ENCODE peak calls at places on chromosomes 6 and 20, in five cellular contexts. S is H9, T is neuronal stem cell, Z is H1, C is mesenchymal stem cell. P is an unnamed sample. For H3K4me1, the result is how much of the 10 kb centered on the place peaks cover.

GRCh38 chr6:131923356-131923755 is 27.8 kb downstream of the CCN2 start:
- DNase-seq in S (peak), T (peak), Z (no peak), C (peak), P (peak)

GRCh38 chr20:62860391-62860923 is 1.2 kb downstream of the TCFL5 start:
- DNase-seq in S (no peak), T (no peak), Z (no peak), C (peak), P (no peak)

GRCh38 chr6:39251406-39251805 is 22.1 kb upstream of the KCNK5 start:
- DNase-seq in S (no peak), T (no peak), Z (no peak), C (no peak), P (no peak)

GRCh38 chr6:132443206-132443605 is 41.9 kb upstream of the MOXD1 start:
- DNase-seq in S (no peak), T (no peak), Z (no peak), C (peak), P (peak)

GRCh38 chr6:9398794-9399373 is 963.5 kb upstream of the SLC35B3 start:
- DNase-seq in S (no peak), T (no peak), Z (no peak), C (no peak), P (no peak)

GRCh38 chr20:21693322-21693721 is 12.1 kb upstream of the PAX1 start:
- DNase-seq in S (peak), T (no peak), Z (no peak), C (no peak), P (peak)

GRCh38 chr6:14502551-14502950 is 385.0 kb downstream of the CD83 start:
- DNase-seq in S (no peak), T (no peak), Z (no peak), C (no peak), P (no peak)

GRCh38 chr6:45118684-45119230 is 209.4 kb upstream of the RUNX2 start:
- DNase-seq in S (no peak), T (no peak), Z (no peak), C (no peak), P (no peak)

GRCh38 chr6:35552285-35552917 is 39.7 kb upstream of the TULP1 start:
- DNase-seq in S (peak), T (no peak), Z (peak), C (peak), P (peak)

GRCh38 chr6:137823826-137824501 is 43.1 kb upstream of the TNFAIP3 start:
- DNase-seq in S (no peak), T (no peak), Z (no peak), C (peak), P (peak)

GRCh38 chr6:137870286-137870685 is 3.2 kb downstream of the TNFAIP3 start:
- DNase-seq in S (no peak), T (no peak), Z (no peak), C (no peak), P (no peak)

GRCh38 chr6:132962936-132963579 is 148.7 kb downstream of the RPS12 start:
- DNase-seq in S (peak), T (peak), Z (peak), C (peak), P (peak)

GRCh38 chr6:52904562-52905279 is 4.8 kb downstream of the GSTA3 start:
- DNase-seq in S (peak), T (no peak), Z (no peak), C (no peak), P (peak)

GRCh38 chr6:157792671-157793070 is 30.4 kb upstream of the SNX9 start:
- DNase-seq in S (no peak), T (no peak), Z (no peak), C (no peak), P (no peak)

GRCh38 chr6:36120979-36121706 is 9.2 kb upstream of the MAPK13 start:
- DNase-seq in S (no peak), T (no peak), Z (no peak), C (peak), P (peak)

GRCh38 chr6:32835167-32835893 is 3.2 kb downstream of the TAP2 start:
- DNase-seq in S (no peak), T (no peak), Z (no peak), C (no peak), P (peak)

GRCh38 chr6:153301602-153302001 is 170.5 kb upstream of the RGS17 start:
- DNase-seq in S (peak), T (no peak), Z (no peak), C (peak), P (no peak)

GRCh38 chr6:13422601-13423247 is 64.7 kb downstream of the GFOD1 start:
- DNase-seq in S (peak), T (peak), Z (peak), C (peak), P (no peak)

GRCh38 chr20:1661542-1662299 is 4.1 kb upstream of the SIRPG start:
- DNase-seq in S (no peak), T (no peak), Z (no peak), C (no peak), P (no peak)

GRCh38 chr20:10812738-10813327 is 139.0 kb upstream of the JAG1 start:
- DNase-seq in S (no peak), T (no peak), Z (no peak), C (no peak), P (no peak)

GRCh38 chr20:15561707-15562106 is 1011.5 kb downstream of the KIF16B start:
- DNase-seq in S (no peak), T (no peak), Z (no peak), C (peak), P (no peak)
- H3K4me1 ChIP-seq in S (under half), T (under half), Z (under half), C (under half), P (under half)

DNA sequence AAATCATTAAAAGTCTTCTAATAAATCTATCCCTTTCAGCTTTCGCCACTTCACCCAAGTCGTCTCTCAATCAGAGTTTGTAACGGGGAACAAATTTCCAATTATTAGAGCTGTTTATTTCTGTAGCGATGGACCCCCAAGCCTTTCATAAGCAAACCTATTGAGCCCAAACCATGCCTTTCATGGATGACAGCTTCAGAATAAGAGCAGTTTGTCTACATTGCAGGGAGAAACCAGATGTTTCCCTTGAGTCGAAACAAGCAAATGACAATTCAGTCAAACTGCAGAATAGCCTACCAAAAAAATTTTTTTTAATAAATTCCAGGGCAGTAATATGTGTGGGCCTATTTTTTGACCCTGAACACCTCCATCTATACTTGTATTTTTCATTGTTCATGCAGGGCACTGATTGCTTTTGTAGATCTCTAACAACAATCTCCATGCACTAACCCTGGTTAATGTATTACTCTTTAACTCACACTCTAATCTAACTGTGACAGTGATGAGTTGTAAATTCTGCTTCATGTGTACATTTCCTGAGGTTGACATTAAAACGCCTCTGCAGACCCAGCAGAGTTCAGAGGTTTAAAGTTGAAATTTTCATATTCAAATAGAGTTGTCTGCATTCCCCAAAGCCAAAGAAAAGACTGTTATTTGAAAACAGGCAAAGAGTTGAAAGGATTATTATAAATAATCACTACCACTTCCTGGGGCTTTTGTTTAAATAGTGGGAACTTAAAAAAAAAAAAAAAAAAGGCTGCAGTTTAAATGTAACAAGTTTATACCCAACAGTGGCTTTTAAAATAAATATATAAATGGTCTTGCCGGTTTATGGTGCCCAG is 64.5 kb downstream of the ATP9A start:
- DNase-seq in S (no peak), T (no peak), Z (no peak), C (peak), P (no peak)
- H2BK12ac ChIP-seq in S (no peak), T (no peak), Z (no peak), C (no peak), P (no peak)

GRCh38 chr6:40389176-40389767 is 197.9 kb downstream of the LRFN2 start:
- DNase-seq in S (no peak), T (no peak), Z (no peak), C (no peak), P (no peak)

GRCh38 chr6:40383348-40384115 is 203.6 kb downstream of the LRFN2 start:
- DNase-seq in S (no peak), T (no peak), Z (no peak), C (no peak), P (no peak)

GRCh38 chr6:40387871-40388264 is 199.3 kb downstream of the LRFN2 start:
- DNase-seq in S (no peak), T (no peak), Z (no peak), C (no peak), P (no peak)

GRCh38 chr6:40387127-40387870 is 199.9 kb downstream of the LRFN2 start:
- DNase-seq in S (no peak), T (no peak), Z (no peak), C (no peak), P (no peak)

DNA sequence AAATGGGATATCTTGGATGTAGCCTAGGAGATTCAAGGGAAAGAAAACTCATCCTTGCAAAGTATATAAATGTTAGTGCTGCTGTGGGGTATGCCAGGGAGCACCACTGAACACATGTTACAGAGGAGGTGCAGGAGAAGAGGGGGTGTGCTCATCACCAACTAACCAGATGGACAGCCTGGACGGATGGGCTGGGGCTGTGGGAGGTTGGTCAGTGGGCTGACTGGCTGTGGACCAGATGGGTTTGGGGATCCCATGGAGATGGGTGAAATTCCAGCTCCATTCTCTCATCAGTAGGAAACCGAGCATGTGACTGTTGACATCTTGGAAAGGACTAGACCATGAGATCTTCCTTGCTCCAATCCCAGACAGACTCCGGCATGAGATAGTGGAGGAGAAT is 201.0 kb downstream of the LRFN2 start:
- DNase-seq in S (no peak), T (no peak), Z (no peak), C (no peak), P (no peak)
- H3K4me1 ChIP-seq in S (under half), T (under half), Z (under half), C (under half), P (under half)

GRCh38 chr6:34029489-34030280 is 116.2 kb downstream of the GRM4 start:
- DNase-seq in S (no peak), T (no peak), Z (no peak), C (no peak), P (no peak)
- H2BK12ac ChIP-seq in S (no peak), T (peak), Z (peak), C (no peak), P (no peak)

GRCh38 chr6:148193063-148193680 is 149.5 kb upstream of the SASH1 start:
- DNase-seq in S (no peak), T (no peak), Z (no peak), C (no peak), P (peak)
- H3K4me1 ChIP-seq in S (under half), T (under half), Z (under half), C (under half), P (under half)

DNA sequence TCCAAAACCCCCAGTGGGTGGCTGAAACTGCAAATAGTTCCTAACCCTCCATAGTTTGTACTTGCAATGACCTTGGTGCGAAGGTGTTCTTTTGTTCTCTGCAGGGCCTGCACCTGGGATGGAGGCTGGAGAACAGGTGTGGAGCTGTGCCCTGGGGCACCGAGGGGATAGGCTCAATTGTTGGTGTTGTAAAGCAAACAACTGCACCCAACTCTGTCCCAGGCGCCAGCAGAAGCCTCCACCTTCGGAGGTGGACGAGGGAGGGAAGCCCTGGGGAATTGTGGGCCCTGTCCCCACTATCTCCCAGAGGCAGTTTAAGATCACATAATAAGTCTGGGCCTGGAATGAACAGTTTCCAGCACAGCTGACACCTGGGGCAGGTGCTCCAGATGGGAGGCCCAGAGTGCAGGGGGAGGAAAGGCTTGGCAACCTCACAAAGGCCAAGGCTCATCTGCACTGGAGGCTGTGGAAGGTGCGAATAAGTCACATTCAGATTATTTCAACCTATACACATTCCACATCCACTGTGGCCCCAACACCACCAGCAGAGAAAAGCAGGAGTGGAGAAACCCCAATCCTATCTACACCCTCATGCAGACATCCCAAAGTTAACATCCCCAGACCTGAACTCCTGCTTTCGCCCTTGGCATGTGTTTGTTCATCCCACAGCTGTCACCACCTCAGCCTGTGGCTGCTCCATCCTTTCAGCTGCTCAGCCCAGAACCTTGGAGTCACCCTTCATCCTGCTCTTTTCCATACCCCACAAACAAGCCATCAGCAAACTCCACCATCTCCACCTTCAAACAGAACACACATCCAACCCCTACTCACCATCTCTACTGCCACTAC is 12.3 kb upstream of the CBFA2T2 start:
- DNase-seq in S (peak), T (no peak), Z (no peak), C (no peak), P (no peak)
- H2BK12ac ChIP-seq in S (no peak), T (no peak), Z (no peak), C (no peak), P (no peak)

GRCh38 chr6:149855741-149856140 is 8.4 kb downstream of the LRP11 start:
- DNase-seq in S (no peak), T (no peak), Z (no peak), C (no peak), P (no peak)
- H3K4me1 ChIP-seq in S (under half), T (under half), Z (under half), C (under half), P (under half)